ENCODE peak calls at places on chromosomes 6 and 20, in five cellular contexts. U is A549, L is HCT116, N is stomach, A is epithelial cell of esophagus. P is an unnamed sample.

GRCh38 chr20:35134472-35134871 is 12.7 kb downstream of the EDEM2 start:
- DNase-seq in A (no peak), L (no peak), U (no peak), N (no peak), P (peak)

GRCh38 chr6:170371091-170371490 is 64.5 kb downstream of the FAM120B start:
- DNase-seq in U (no peak), A (no peak), N (no peak), L (no peak), P (no peak)

GRCh38 chr6:70956451-70957283 is at the start of gene B3GAT2:
- DNase-seq in A (peak), L (no peak), U (no peak), N (no peak), P (peak)

GRCh38 chr6:29142349-29142748 is 28.4 kb upstream of the OR2J2 start:
- DNase-seq in A (no peak), U (no peak), N (no peak), L (no peak), P (no peak)

GRCh38 chr6:52155791-52156576 is 30.2 kb upstream of the IL17A start:
- DNase-seq in L (no peak), U (no peak), N (no peak), A (peak), P (no peak)

GRCh38 chr6:143301204-143301603 is 149.3 kb downstream of the ADAT2 start:
- DNase-seq in U (no peak), A (no peak), L (no peak), N (no peak), P (no peak)

GRCh38 chr6:16086970-16087369 is 41.9 kb upstream of the MYLIP start:
- DNase-seq in U (no peak), L (no peak), A (no peak), N (no peak), P (no peak)

GRCh38 chr20:11246251-11246775 is 572.5 kb upstream of the JAG1 start:
- DNase-seq in U (no peak), N (no peak), A (no peak), L (no peak), P (no peak)

GRCh38 chr6:167968091-167968490 is 29.4 kb upstream of the KIF25 start:
- DNase-seq in L (peak), A (peak), N (no peak), U (peak), P (no peak)

GRCh38 chr6:168650686-168651085 is 209.7 kb downstream of the SMOC2 start:
- DNase-seq in A (no peak), U (no peak), N (peak), L (no peak), P (no peak)

DNA sequence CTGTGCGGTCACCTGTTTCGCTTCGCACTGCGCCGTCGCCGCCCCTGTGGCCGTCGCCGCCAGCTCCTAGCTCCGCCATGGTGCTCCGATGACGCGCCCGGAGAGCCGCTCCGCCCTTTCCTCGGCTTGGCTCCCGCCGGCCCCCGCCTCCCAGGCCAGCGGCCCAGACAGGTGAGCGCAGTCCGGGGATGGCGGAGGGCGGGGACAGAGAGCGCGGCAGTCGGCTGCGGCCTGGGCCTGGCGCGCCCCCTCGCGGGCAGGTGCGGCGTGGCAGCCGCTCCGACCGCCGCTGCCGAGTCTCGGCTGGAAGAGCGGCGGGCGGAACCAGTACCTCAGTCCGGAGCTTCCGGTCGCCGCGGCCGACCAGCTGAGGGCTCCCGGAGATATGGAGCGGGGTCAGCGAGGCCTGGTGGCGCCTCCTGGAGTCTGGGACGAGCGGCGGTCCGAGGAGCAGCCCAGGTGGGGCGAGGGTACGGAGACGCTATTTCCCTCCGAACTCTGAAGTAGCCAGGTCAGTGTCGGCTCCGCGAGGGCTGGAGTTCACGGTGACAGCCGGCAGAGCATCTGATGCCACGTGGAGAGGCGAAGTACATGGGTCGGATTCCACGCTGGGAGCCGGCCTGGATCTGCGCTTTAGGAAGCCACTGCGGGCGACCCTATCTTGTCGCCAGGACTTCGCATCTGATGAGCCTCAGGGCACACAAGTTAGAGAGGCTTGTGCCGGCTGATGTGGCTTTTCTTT is at the start of gene MAP7:
- DNase-seq in L (peak), A (peak), N (peak), U (peak), P (no peak)
- TF ChIP-seq CTCF in L (peak), A (peak), N (peak), U (peak), P (peak)

GRCh38 chr6:148343383-148343782 is 745 bp downstream of the SASH1 start:
- DNase-seq in L (no peak), A (no peak), U (no peak), N (no peak), P (no peak)
- H3K4me3 ChIP-seq in L (peak), A (peak), U (peak), N (peak), P (peak)

GRCh38 chr20:49908258-49908565 is 7.1 kb downstream of the SPATA2 start:
- DNase-seq in L (no peak), A (no peak), N (no peak), U (no peak), P (no peak)

GRCh38 chr20:49907405-49908257 is 7.7 kb downstream of the SPATA2 start:
- DNase-seq in U (no peak), A (no peak), N (no peak), L (no peak), P (no peak)

GRCh38 chr20:49910340-49910706 is 5.0 kb downstream of the SPATA2 start:
- DNase-seq in U (no peak), L (no peak), N (no peak), A (no peak), P (no peak)

GRCh38 chr20:49906615-49907154 is 8.6 kb downstream of the SPATA2 start:
- DNase-seq in U (no peak), A (no peak), L (no peak), N (no peak), P (no peak)

GRCh38 chr20:49909499-49910339 is 5.6 kb downstream of the SPATA2 start:
- DNase-seq in L (no peak), A (no peak), U (no peak), N (no peak), P (no peak)
- TF ChIP-seq CTCF in L (peak), A (no peak), U (no peak), N (no peak), P (no peak)

GRCh38 chr20:47360489-47361267 is 4.2 kb upstream of the ZMYND8 start:
- DNase-seq in U (peak), L (peak), A (peak), N (peak), P (peak)
- H3K4me3 ChIP-seq in U (no peak), L (peak), A (peak), N (no peak), P (peak)

DNA sequence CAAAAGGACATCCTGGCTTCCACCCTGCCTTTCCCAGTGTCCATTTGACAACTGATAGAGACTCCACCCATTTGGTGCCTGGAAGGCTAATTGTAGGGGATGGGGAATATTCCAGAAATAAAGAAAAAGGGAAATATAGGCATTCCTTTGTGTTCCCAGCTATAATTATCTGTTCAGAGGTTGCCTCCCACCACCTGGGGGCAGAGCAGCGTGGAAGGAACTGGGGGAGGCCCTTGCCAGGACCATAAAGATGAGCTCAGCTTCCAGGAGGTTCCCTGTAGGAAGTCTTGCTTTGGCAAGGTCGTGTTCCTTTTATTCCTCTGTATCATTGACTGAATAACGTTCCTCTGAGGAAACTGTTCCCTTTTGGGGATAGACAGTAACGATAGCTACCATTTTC is 214.7 kb downstream of the TFAP2C start:
- DNase-seq in A (no peak), L (peak), U (no peak), N (no peak), P (no peak)
- TF ChIP-seq CTCF in A (peak), L (peak), U (no peak), N (no peak), P (no peak)

GRCh38 chr6:136992113-136992512 is 52.7 kb downstream of the IL20RA start:
- DNase-seq in U (no peak), A (no peak), N (no peak), L (no peak), P (no peak)

GRCh38 chr6:136990754-136991153 is 54.0 kb downstream of the IL20RA start:
- DNase-seq in N (no peak), A (no peak), U (no peak), L (no peak), P (no peak)

GRCh38 chr6:136991614-136992013 is 53.2 kb downstream of the IL20RA start:
- DNase-seq in N (no peak), A (no peak), U (no peak), L (no peak), P (no peak)

GRCh38 chr6:136987526-136987925 is 57.2 kb downstream of the IL20RA start:
- DNase-seq in L (no peak), A (peak), U (no peak), N (no peak), P (no peak)

DNA sequence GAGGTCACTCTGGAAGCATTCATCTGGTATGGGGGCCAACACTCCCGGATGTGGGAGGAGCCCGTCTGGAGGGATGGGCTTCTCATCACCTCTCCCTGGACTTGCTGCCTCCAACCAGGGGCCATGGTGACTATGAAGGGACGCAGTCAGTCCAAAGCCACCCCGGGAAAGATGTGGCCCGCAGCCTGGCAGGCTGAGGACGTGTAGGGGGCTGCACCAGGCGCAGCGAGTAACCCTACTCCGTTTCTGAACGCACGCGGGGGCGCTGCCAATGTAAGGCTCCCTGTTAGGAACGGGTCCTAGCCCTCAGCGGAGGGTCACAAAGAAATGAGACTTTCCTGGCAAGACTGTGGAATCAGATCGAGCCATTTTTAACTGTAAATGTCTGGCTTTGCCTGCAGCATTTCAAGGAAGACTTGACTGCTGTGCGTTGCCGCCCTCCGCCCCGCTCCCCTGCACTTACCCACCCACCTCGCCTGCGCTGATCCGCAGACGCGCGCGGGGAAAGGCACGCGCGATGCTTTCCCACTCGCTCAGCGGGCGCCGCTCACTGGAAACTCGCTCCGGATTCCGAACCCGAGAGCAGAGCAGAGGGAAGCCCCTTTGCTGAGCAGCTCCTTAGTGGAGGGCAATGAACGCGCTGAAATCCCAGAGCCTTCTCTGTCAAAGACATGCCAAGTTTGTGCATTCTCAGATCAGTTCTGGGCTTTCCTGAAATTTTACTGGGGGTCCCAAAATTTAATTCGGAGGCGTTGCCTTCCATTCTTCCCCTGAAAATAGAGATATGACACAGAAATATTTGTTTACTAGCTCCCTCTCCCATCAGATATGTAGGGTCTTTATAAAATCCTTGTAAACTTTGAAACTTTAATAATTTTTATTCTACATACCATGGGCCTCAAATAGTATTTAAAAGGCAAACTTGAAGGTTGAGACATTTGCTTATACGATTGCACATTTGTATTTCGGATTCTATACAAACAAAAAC is 54.9 kb downstream of the IL20RA start:
- DNase-seq in A (no peak), U (no peak), N (no peak), L (no peak), P (no peak)
- H3K4me3 ChIP-seq in A (peak), U (peak), N (peak), L (no peak), P (peak)

GRCh38 chr6:5766260-5766659 is 240.5 kb downstream of the NRN1 start:
- DNase-seq in L (no peak), U (no peak), N (no peak), A (no peak), P (no peak)
- TF ChIP-seq CTCF in L (peak), U (no peak), N (no peak), A (peak), P (no peak)

GRCh38 chr6:35668708-35669440 is 19.8 kb downstream of the FKBP5 start:
- DNase-seq in L (no peak), N (no peak), A (no peak), U (no peak), P (peak)
- H3K4me3 ChIP-seq in L (no peak), N (no peak), A (no peak), U (no peak), P (no peak)

GRCh38 chr20:60010689-60011417 is 52.6 kb downstream of the CDH26 start:
- DNase-seq in A (no peak), U (no peak), N (no peak), L (no peak), P (no peak)

GRCh38 chr20:60011512-60012507 is 53.6 kb downstream of the CDH26 start:
- DNase-seq in L (no peak), U (no peak), A (no peak), N (no peak), P (no peak)

GRCh38 chr20:60008130-60008808 is 50.0 kb downstream of the CDH26 start:
- DNase-seq in A (no peak), L (no peak), U (no peak), N (no peak), P (no peak)

GRCh38 chr20:60009318-60009717 is 51.1 kb downstream of the CDH26 start:
- DNase-seq in A (no peak), N (no peak), U (no peak), L (no peak), P (no peak)

GRCh38 chr20:60009826-60010616 is 51.8 kb downstream of the CDH26 start:
- DNase-seq in L (no peak), U (no peak), A (no peak), N (no peak), P (no peak)
- TF ChIP-seq CTCF in L (peak), U (no peak), A (peak), N (no peak), P (no peak)

P was measured in fibroblast of the aortic adventitia.